ENCODE peak calls at places on chromosomes 12 and 14, in eight cellular contexts. One of them, this sample, is unnamed.

GRCh38 chr14:74942164-74942563 is 13.2 kb downstream of the PGF start:
- DNase-seq in PC-9: no peak
- DNase-seq in K562: no peak
- DNase-seq in transverse colon: no peak
- DNase-seq in left ventricle myocardium inferior: no peak
- DNase-seq in fibroblast of lung: no peak
- DNase-seq in endothelial cell of umbilical vein: no peak
- DNase-seq in IMR-90: no peak
- DNase-seq in this sample: no peak

GRCh38 chr14:75273272-75274044 is 5.2 kb upstream of the FOS start:
- DNase-seq in PC-9: peak
- DNase-seq in K562: no peak
- DNase-seq in transverse colon: peak
- DNase-seq in left ventricle myocardium inferior: no peak
- DNase-seq in fibroblast of lung: peak
- DNase-seq in endothelial cell of umbilical vein: no peak
- DNase-seq in IMR-90: peak
- DNase-seq in this sample: peak

GRCh38 chr12:38666425-38666824 is 239.0 kb downstream of the CPNE8 start:
- DNase-seq in PC-9: no peak
- DNase-seq in K562: no peak
- DNase-seq in transverse colon: no peak
- DNase-seq in left ventricle myocardium inferior: no peak
- DNase-seq in fibroblast of lung: no peak
- DNase-seq in endothelial cell of umbilical vein: no peak
- DNase-seq in IMR-90: no peak
- DNase-seq in this sample: no peak

GRCh38 chr14:69005432-69006148 is 26.5 kb upstream of the ACTN1 start:
- DNase-seq in PC-9: peak
- DNase-seq in K562: no peak
- DNase-seq in transverse colon: peak
- DNase-seq in left ventricle myocardium inferior: peak
- DNase-seq in fibroblast of lung: peak
- DNase-seq in endothelial cell of umbilical vein: peak
- DNase-seq in IMR-90: peak
- DNase-seq in this sample: peak

GRCh38 chr12:52049286-52049685 is 2.0 kb upstream of the NR4A1 start:
- DNase-seq in PC-9: no peak
- DNase-seq in K562: no peak
- DNase-seq in transverse colon: no peak
- DNase-seq in left ventricle myocardium inferior: no peak
- DNase-seq in fibroblast of lung: no peak
- DNase-seq in endothelial cell of umbilical vein: no peak
- DNase-seq in IMR-90: no peak
- DNase-seq in this sample: no peak

GRCh38 chr12:112836736-112837628 is 45.4 kb downstream of the RPH3A start:
- DNase-seq in PC-9: no peak
- DNase-seq in K562: no peak
- DNase-seq in transverse colon: no peak
- DNase-seq in left ventricle myocardium inferior: no peak
- DNase-seq in fibroblast of lung: no peak
- DNase-seq in endothelial cell of umbilical vein: peak
- DNase-seq in IMR-90: no peak
- DNase-seq in this sample: peak

GRCh38 chr14:44873536-44873935 is 88.2 kb downstream of the KLHL28 start:
- DNase-seq in PC-9: no peak
- DNase-seq in K562: no peak
- DNase-seq in transverse colon: no peak
- DNase-seq in left ventricle myocardium inferior: no peak
- DNase-seq in fibroblast of lung: no peak
- DNase-seq in endothelial cell of umbilical vein: no peak
- DNase-seq in IMR-90: no peak
- DNase-seq in this sample: no peak

GRCh38 chr12:121784460-121784859 is 9.0 kb downstream of the RHOF start:
- DNase-seq in PC-9: peak
- DNase-seq in K562: no peak
- DNase-seq in transverse colon: no peak
- DNase-seq in left ventricle myocardium inferior: no peak
- DNase-seq in fibroblast of lung: peak
- DNase-seq in endothelial cell of umbilical vein: peak
- DNase-seq in IMR-90: peak
- DNase-seq in this sample: peak

GRCh38 chr12:31880340-31880739 is 78.9 kb upstream of the RESF1 start:
- DNase-seq in PC-9: no peak
- DNase-seq in K562: no peak
- DNase-seq in transverse colon: no peak
- DNase-seq in left ventricle myocardium inferior: no peak
- DNase-seq in fibroblast of lung: no peak
- DNase-seq in endothelial cell of umbilical vein: peak
- DNase-seq in IMR-90: no peak
- DNase-seq in this sample: no peak

GRCh38 chr12:130031571-130032189 is 127.9 kb upstream of the TMEM132D start:
- DNase-seq in PC-9: peak
- DNase-seq in K562: peak
- DNase-seq in transverse colon: peak
- DNase-seq in left ventricle myocardium inferior: peak
- DNase-seq in fibroblast of lung: no peak
- DNase-seq in endothelial cell of umbilical vein: peak
- DNase-seq in IMR-90: no peak
- DNase-seq in this sample: peak

GRCh38 chr12:101686176-101686575 is 11.3 kb upstream of the CHPT1 start:
- DNase-seq in PC-9: no peak
- DNase-seq in K562: no peak
- DNase-seq in transverse colon: no peak
- DNase-seq in left ventricle myocardium inferior: no peak
- DNase-seq in fibroblast of lung: no peak
- DNase-seq in endothelial cell of umbilical vein: no peak
- DNase-seq in IMR-90: no peak
- DNase-seq in this sample: no peak

GRCh38 chr12:10453144-10453543 is at the start of gene KLRC1:
- DNase-seq in PC-9: no peak
- DNase-seq in K562: no peak
- DNase-seq in transverse colon: no peak
- DNase-seq in left ventricle myocardium inferior: no peak
- DNase-seq in fibroblast of lung: no peak
- DNase-seq in endothelial cell of umbilical vein: no peak
- DNase-seq in IMR-90: no peak
- DNase-seq in this sample: peak

GRCh38 chr14:75587388-75587787 is 9.0 kb downstream of the FLVCR2 start:
- DNase-seq in PC-9: no peak
- DNase-seq in K562: no peak
- DNase-seq in transverse colon: no peak
- DNase-seq in left ventricle myocardium inferior: no peak
- DNase-seq in fibroblast of lung: no peak
- DNase-seq in endothelial cell of umbilical vein: no peak
- DNase-seq in IMR-90: no peak
- DNase-seq in this sample: no peak

GRCh38 chr12:77152623-77153193 is 87.3 kb upstream of the E2F7 start:
- DNase-seq in PC-9: no peak
- DNase-seq in K562: no peak
- DNase-seq in transverse colon: no peak
- DNase-seq in left ventricle myocardium inferior: no peak
- DNase-seq in fibroblast of lung: peak
- DNase-seq in endothelial cell of umbilical vein: peak
- DNase-seq in IMR-90: peak
- DNase-seq in this sample: peak

GRCh38 chr12:29148958-29149690 is at the start of gene FAR2:
- DNase-seq in PC-9: peak
- DNase-seq in K562: peak
- DNase-seq in transverse colon: peak
- DNase-seq in left ventricle myocardium inferior: peak
- DNase-seq in fibroblast of lung: peak
- DNase-seq in endothelial cell of umbilical vein: peak
- DNase-seq in IMR-90: no peak
- DNase-seq in this sample: peak

GRCh38 chr12:6627598-6627997 is 8.2 kb downstream of the LPAR5 start:
- DNase-seq in PC-9: no peak
- DNase-seq in K562: peak
- DNase-seq in transverse colon: no peak
- DNase-seq in left ventricle myocardium inferior: no peak
- DNase-seq in fibroblast of lung: no peak
- DNase-seq in endothelial cell of umbilical vein: no peak
- DNase-seq in IMR-90: no peak
- DNase-seq in this sample: no peak

GRCh38 chr12:123390415-123391093 is 6.6 kb downstream of the KMT5A start:
- DNase-seq in PC-9: no peak
- DNase-seq in K562: no peak
- DNase-seq in transverse colon: no peak
- DNase-seq in left ventricle myocardium inferior: no peak
- DNase-seq in fibroblast of lung: no peak
- DNase-seq in endothelial cell of umbilical vein: peak
- DNase-seq in IMR-90: no peak
- DNase-seq in this sample: peak

GRCh38 chr12:123388948-123389559 is 5.1 kb downstream of the KMT5A start:
- DNase-seq in PC-9: no peak
- DNase-seq in K562: peak
- DNase-seq in transverse colon: no peak
- DNase-seq in left ventricle myocardium inferior: no peak
- DNase-seq in fibroblast of lung: no peak
- DNase-seq in endothelial cell of umbilical vein: no peak
- DNase-seq in IMR-90: no peak
- DNase-seq in this sample: no peak

GRCh38 chr12:123387508-123388217 is 3.7 kb downstream of the KMT5A start:
- DNase-seq in PC-9: no peak
- DNase-seq in K562: no peak
- DNase-seq in transverse colon: no peak
- DNase-seq in left ventricle myocardium inferior: no peak
- DNase-seq in fibroblast of lung: no peak
- DNase-seq in endothelial cell of umbilical vein: peak
- DNase-seq in IMR-90: no peak
- DNase-seq in this sample: no peak

GRCh38 chr12:123389560-123390351 is 5.8 kb downstream of the KMT5A start:
- DNase-seq in PC-9: peak
- DNase-seq in K562: peak
- DNase-seq in transverse colon: peak
- DNase-seq in left ventricle myocardium inferior: peak
- DNase-seq in fibroblast of lung: no peak
- DNase-seq in endothelial cell of umbilical vein: peak
- DNase-seq in IMR-90: no peak
- DNase-seq in this sample: peak

DNA sequence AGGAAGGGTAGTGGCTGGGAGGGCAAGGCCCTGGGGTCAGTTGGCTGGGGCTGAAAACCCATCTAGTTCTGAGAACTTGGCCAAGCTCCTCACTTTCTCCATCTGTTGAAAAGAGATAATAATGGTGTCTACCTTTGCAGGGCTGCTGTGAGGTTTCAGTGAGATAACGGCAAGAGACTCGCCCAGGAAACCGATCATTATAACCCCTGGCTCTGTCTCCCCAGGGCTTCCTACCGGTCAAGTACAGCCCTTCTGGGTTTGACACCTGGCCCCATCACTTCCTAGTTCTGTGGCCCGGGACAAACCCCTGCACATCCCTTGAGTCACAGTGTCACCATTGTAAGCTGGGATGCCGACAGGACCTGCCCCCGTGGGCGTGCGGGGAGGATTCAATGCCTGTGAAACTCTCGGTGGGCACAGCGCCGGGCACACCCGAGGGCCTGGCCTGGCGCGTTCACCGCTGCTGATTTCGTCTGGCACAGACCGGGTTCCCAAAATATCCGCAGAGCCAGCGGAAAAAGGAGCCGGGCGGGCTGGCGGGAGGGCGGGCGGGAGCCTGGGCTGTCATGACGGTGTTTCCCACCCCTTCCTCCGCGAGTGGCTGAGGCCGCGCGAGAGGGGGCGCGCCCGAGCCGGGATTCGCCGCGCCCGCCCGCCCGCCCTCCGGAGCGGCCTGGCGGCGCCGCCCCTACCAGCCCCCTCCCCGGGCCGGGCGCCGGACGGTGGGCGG is 4.5 kb downstream of the KMT5A start:
- DNase-seq in PC-9: peak
- DNase-seq in K562: peak
- DNase-seq in transverse colon: peak
- DNase-seq in left ventricle myocardium inferior: peak
- DNase-seq in fibroblast of lung: peak
- DNase-seq in endothelial cell of umbilical vein: peak
- DNase-seq in IMR-90: peak
- DNase-seq in this sample: peak
- TF ChIP-seq CTCF in PC-9: no peak
- TF ChIP-seq CTCF in K562: peak
- TF ChIP-seq CTCF in transverse colon: no peak
- TF ChIP-seq CTCF in left ventricle myocardium inferior: peak
- TF ChIP-seq CTCF in fibroblast of lung: no peak
- TF ChIP-seq CTCF in endothelial cell of umbilical vein: no peak
- TF ChIP-seq CTCF in IMR-90: no peak
- TF ChIP-seq CTCF in this sample: no peak

DNA sequence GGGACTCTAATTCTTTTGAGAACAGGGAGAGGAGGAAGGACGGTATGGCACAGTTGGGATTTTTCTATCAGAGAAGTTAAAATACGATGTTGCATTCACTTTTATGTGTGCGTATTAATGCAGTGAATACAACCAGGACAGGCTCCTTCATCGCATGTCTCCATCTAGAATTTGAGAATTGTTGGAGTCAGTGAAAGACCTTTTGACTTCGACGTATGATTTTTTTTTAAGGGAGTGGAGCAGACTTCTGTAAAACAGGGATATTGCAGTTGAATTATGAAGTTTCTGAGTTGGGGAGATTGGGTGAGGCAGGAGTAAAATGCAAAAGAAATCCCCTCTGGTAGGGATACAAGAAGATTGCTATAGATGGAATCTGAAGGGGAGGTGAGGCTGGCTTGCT is 9.6 kb upstream of the TBX3 start:
- DNase-seq in PC-9: no peak
- DNase-seq in K562: no peak
- DNase-seq in transverse colon: no peak
- DNase-seq in left ventricle myocardium inferior: no peak
- DNase-seq in fibroblast of lung: no peak
- DNase-seq in endothelial cell of umbilical vein: no peak
- DNase-seq in IMR-90: no peak
- DNase-seq in this sample: no peak
- H3K4me3 ChIP-seq in PC-9: no peak
- H3K4me3 ChIP-seq in K562: no peak
- H3K4me3 ChIP-seq in transverse colon: no peak
- H3K4me3 ChIP-seq in left ventricle myocardium inferior: no peak
- H3K4me3 ChIP-seq in fibroblast of lung: peak
- H3K4me3 ChIP-seq in endothelial cell of umbilical vein: no peak
- H3K4me3 ChIP-seq in IMR-90: peak
- H3K4me3 ChIP-seq in this sample: no peak

GRCh38 chr12:93763746-93764147 is 86.6 kb downstream of the CRADD start:
- DNase-seq in PC-9: no peak
- DNase-seq in K562: no peak
- DNase-seq in transverse colon: no peak
- DNase-seq in left ventricle myocardium inferior: no peak
- DNase-seq in fibroblast of lung: no peak
- DNase-seq in endothelial cell of umbilical vein: no peak
- DNase-seq in IMR-90: no peak
- DNase-seq in this sample: peak
- TF ChIP-seq CTCF in PC-9: no peak
- TF ChIP-seq CTCF in K562: peak
- TF ChIP-seq CTCF in transverse colon: no peak
- TF ChIP-seq CTCF in left ventricle myocardium inferior: no peak
- TF ChIP-seq CTCF in fibroblast of lung: no peak
- TF ChIP-seq CTCF in endothelial cell of umbilical vein: no peak
- TF ChIP-seq CTCF in IMR-90: no peak
- TF ChIP-seq CTCF in this sample: peak

DNA sequence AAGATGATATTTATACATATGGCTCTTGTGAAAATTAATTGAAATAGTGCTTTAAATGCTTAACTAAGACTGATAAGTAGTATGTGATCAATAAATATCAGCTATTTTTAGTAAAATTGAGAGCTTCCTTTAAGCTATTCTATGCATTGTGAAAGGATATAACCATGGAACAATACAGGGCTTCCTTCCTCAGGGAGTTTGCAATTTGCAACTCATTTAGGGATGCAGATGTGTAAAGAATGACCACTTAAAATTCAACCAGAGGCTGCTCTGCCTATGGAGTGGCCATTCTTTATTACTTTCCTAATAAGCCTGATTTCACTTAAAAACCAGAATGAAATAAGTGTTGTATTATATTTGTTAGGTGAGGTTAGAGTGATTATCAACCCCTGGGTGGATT is 103.2 kb upstream of the PRICKLE1 start:
- DNase-seq in PC-9: no peak
- DNase-seq in K562: no peak
- DNase-seq in transverse colon: no peak
- DNase-seq in left ventricle myocardium inferior: no peak
- DNase-seq in fibroblast of lung: no peak
- DNase-seq in endothelial cell of umbilical vein: no peak
- DNase-seq in IMR-90: no peak
- DNase-seq in this sample: no peak
- H3K4me3 ChIP-seq in PC-9: peak
- H3K4me3 ChIP-seq in K562: no peak
- H3K4me3 ChIP-seq in transverse colon: no peak
- H3K4me3 ChIP-seq in left ventricle myocardium inferior: peak
- H3K4me3 ChIP-seq in fibroblast of lung: no peak
- H3K4me3 ChIP-seq in endothelial cell of umbilical vein: no peak
- H3K4me3 ChIP-seq in IMR-90: no peak
- H3K4me3 ChIP-seq in this sample: no peak

This sample was measured in epithelial cell of esophagus.